ENCODE peak calls at places on chromosomes 1 and 21, in nine cellular contexts. V, Y, W, A, E, P, G, S and C are unnamed samples.

GRCh38 chr21:35641271-35642016 is 418.9 kb downstream of the SETD4 start:
- DNase-seq in V (no peak), Y (no peak), W (no peak), A (no peak), E (no peak), P (no peak), G (no peak), S (no peak), C (no peak)

GRCh38 chr1:96388421-96389310 is 332.9 kb upstream of the PTBP2 start:
- DNase-seq in V (no peak), Y (no peak), W (no peak), A (no peak), E (no peak), P (no peak), G (no peak), S (no peak), C (no peak)

GRCh38 chr1:63674865-63675815 is 81.9 kb downstream of the PGM1 start:
- DNase-seq in V (no peak), Y (no peak), W (no peak), A (no peak), E (no peak), P (peak; percentile 43), G (no peak), S (no peak), C (no peak)

GRCh38 chr1:33849206-33849605 is 14.7 kb upstream of the HMGB4 start:
- DNase-seq in V (no peak), Y (no peak), W (no peak), A (no peak), E (no peak), P (no peak), G (no peak), S (no peak), C (no peak)

GRCh38 chr1:87305096-87305495 is 23.6 kb upstream of the LMO4 start:
- DNase-seq in V (no peak), Y (no peak), W (no peak), A (no peak), E (no peak), P (no peak), G (no peak), S (no peak), C (no peak)

GRCh38 chr1:45344491-45344890 is 4.3 kb upstream of the MUTYH start:
- DNase-seq in V (no peak), Y (no peak), W (no peak), A (no peak), E (no peak), P (no peak), G (no peak), S (no peak), C (no peak)

GRCh38 chr21:42818328-42818749 is 61.0 kb downstream of the WDR4 start:
- DNase-seq in V (peak; percentile 59), Y (peak; percentile 52), W (no peak), A (peak; percentile 79), E (peak; percentile 60), P (peak; percentile 63), G (no peak), S (peak; percentile 66), C (peak; percentile 29)

GRCh38 chr1:245878585-245878984 is 628.5 kb downstream of the SMYD3 start:
- DNase-seq in V (no peak), Y (no peak), W (no peak), A (no peak), E (no peak), P (no peak), G (no peak), S (no peak), C (no peak)

GRCh38 chr1:216807696-216808095 is 84.5 kb upstream of the ESRRG start:
- DNase-seq in V (no peak), Y (no peak), W (no peak), A (no peak), E (no peak), P (no peak), G (no peak), S (no peak), C (no peak)

GRCh38 chr1:177976596-177976995 is 6.7 kb upstream of the SEC16B start:
- DNase-seq in V (no peak), Y (no peak), W (no peak), A (no peak), E (no peak), P (no peak), G (no peak), S (no peak), C (no peak)

GRCh38 chr1:114021665-114022099 is 42.4 kb downstream of the OLFML3 start:
- DNase-seq in V (no peak), Y (no peak), W (no peak), A (no peak), E (no peak), P (no peak), G (no peak), S (no peak), C (no peak)

GRCh38 chr1:167791281-167792209 is 69.8 kb downstream of the MPZL1 start:
- DNase-seq in V (peak; percentile 49), Y (peak; percentile 89), W (no peak), A (peak; percentile 92), E (no peak), P (no peak), G (no peak), S (no peak), C (no peak)

GRCh38 chr1:245396615-245397014 is 241.8 kb downstream of the KIF26B start:
- DNase-seq in V (peak; percentile 24), Y (no peak), W (no peak), A (no peak), E (no peak), P (no peak), G (no peak), S (no peak), C (no peak)

DNA sequence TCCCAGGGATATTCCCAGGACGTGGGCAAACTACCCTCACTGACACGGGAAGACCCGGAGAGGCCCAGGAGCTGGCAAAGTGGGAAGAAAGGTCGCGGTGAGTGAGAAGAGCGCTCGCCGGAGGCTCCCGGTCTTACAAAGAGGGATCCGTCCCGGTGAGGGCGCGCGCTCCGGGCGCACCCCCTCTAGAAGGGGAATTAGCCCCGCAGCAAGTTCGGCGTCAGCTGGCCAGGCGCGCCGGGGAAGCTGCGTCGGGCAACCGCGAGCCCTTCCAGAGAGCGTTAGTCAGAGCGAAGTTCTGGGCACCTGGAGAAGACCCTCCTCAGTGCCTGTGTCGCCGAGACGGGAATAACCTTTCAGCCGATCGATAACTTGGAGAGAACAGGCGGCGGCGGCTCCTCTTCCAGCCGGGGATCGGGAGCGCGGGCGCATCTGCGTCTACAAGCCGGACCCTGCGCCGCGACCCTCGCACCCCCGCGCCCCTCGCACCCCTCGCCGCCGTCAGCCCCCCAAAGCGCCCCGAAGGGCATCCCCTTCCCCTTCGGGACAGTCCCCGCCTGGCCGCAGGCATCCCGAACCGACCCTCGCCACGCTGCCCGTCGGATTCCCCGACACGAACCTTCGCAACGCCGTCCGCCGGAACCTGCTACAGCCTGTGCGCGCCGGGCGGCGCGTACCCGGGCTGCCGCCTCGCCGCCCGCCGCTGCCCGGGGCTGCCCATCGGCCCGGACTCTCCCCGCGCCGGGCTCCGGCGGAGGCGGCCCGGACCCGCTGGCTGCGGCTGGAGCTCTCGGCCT is 485 bp downstream of the SIPA1L2 start:
- DNase-seq in V (peak; percentile 16), Y (peak; percentile 29), W (peak; percentile 31), A (peak; percentile 72), E (no peak), P (peak; percentile 35), G (no peak), S (no peak), C (no peak)
- H3K27ac ChIP-seq in V (no peak overlapping the region), Y (peak overlapping the region; percentile 39), W (peak overlapping the region; percentile 46), A (peak overlapping the region; percentile 98), E (no peak overlapping the region), P (peak overlapping the region; percentile 95), G (no peak overlapping the region), S (peak overlapping the region; percentile 96), C (no peak overlapping the region)

DNA sequence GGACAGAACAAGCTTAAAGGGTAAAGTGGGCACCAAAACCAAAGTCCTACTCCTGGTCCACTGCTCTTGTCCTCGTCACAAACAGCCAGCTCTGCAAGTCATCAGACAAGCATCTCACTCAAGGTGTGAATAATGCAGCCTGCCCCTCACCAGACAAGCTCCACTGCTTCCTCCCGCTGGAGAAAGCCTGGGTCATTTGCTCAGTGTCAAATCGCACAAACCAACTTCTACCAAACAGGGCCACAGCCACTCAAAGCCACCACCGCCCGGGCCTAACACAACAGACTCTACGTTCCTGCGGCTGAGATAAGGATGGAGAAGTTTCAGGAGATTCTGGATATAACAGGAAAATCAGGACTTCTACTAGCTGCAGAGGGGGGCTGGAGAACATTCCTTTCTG is 3.3 kb downstream of the SSBP3 start:
- DNase-seq in V (no peak), Y (no peak), W (no peak), A (no peak), E (no peak), P (no peak), G (no peak), S (no peak), C (no peak)
- H3K27ac ChIP-seq in V (no peak overlapping the region), Y (peak overlapping the region; percentile 74), W (no peak overlapping the region), A (no peak overlapping the region), E (no peak overlapping the region), P (peak overlapping the region; percentile 59), G (no peak overlapping the region), S (no peak overlapping the region), C (no peak overlapping the region)

DNA sequence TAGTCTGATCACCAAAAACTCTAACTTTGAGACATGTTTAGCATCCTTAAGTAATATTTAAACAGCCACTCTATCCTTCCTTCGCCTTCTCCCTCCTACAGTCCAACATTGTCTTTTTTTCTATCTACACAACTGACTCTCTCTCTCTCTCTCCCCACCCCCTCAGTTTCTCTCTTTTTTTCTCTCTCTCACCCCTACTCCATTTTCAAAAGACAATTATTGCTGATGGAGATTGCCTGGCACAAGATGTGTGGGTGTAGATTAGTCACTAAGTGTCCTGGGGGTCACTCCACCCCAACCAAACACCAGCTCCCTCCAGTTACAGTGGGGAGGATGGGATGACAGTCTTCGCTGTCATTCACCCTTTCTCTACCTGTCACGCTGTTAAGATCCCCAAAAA is 94.5 kb upstream of the NFIA start:
- DNase-seq in V (no peak), Y (no peak), W (no peak), A (no peak), E (no peak), P (no peak), G (no peak), S (no peak), C (no peak)
- H3K27ac ChIP-seq in V (no peak overlapping the region), Y (no peak overlapping the region), W (no peak overlapping the region), A (no peak overlapping the region), E (no peak overlapping the region), P (no peak overlapping the region), G (no peak overlapping the region), S (no peak overlapping the region), C (no peak overlapping the region)

DNA sequence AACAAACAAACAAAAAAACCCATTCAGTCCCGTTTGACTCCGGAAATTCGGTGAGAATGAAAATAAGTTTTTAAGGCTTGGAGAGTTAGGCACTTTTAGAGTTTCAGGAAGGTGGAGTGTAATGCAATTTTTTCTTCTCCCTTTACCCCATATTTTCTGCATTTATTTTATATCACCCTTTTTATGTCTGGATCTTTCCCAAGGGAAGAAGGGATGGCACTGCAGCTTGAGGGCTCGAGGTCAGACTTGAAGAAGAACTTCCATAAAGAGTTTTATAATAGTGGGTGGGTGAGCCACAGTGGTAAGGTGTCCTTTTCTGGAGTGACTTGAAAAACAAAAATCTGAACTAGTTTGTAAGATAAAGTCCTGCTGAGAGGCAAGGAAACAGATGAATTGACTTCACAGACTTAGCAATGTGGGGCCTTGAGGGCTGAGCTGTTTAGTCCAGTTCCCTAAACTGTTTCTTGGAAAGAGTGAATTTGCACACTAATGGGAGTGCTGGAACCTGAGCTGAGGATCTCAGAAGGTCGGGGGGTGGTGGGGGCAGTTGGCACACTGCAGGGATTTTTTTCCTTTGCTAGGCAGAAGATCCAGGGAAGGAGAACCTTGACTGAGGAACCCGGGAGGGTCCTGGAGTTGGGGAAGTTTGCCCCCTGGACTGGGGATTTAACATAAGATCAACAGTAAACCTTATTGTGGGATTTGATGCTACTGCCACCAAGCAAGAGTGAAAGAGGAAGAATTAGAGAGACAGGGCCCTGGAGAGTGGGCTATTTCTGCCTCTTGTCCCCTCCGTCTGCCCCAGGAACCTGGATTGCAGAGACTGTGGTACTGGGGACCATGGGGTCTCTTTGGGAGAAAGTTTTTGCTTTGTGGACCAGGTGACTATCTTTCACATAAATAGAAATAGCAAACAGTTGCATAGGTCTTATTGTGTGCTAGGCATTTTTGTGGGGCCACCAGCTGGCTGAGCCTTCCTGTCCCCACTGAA is 1.8 kb upstream of the MEX3A start:
- DNase-seq in V (no peak), Y (no peak), W (no peak), A (no peak), E (no peak), P (no peak), G (no peak), S (no peak), C (no peak)
- H3K27ac ChIP-seq in V (no peak overlapping the region), Y (no peak overlapping the region), W (no peak overlapping the region), A (no peak overlapping the region), E (no peak overlapping the region), P (no peak overlapping the region), G (no peak overlapping the region), S (no peak overlapping the region), C (no peak overlapping the region)